ENCODE peak calls at places on chromosome 4, in four cellular contexts. One of them, this sample, is unnamed.

GRCh38 chr4:165006886-165007285 is 24.9 kb upstream of the TRIM60 start:
- DNase-seq in tibial artery: no peak
- DNase-seq in tibial nerve: no peak
- DNase-seq in CD4-positive, alpha-beta T cell: no peak
- DNase-seq in this sample: no peak

GRCh38 chr4:109169160-109169559 is 133.3 kb downstream of the COL25A1 start:
- DNase-seq in tibial artery: no peak
- DNase-seq in tibial nerve: no peak
- DNase-seq in CD4-positive, alpha-beta T cell: no peak
- DNase-seq in this sample: no peak

GRCh38 chr4:188370781-188371180 is 231.5 kb downstream of the TRIML1 start:
- DNase-seq in tibial artery: no peak
- DNase-seq in tibial nerve: no peak
- DNase-seq in CD4-positive, alpha-beta T cell: no peak
- DNase-seq in this sample: no peak

GRCh38 chr4:172858731-172859230 is 309.8 kb upstream of the GALNT7 start:
- DNase-seq in tibial artery: no peak
- DNase-seq in tibial nerve: no peak
- DNase-seq in CD4-positive, alpha-beta T cell: no peak
- DNase-seq in this sample: no peak

GRCh38 chr4:68375667-68376559 is 26.0 kb upstream of the YTHDC1 start:
- DNase-seq in tibial artery: no peak
- DNase-seq in tibial nerve: peak; percentile 33
- DNase-seq in CD4-positive, alpha-beta T cell: peak; percentile 10
- DNase-seq in this sample: peak; percentile 22

GRCh38 chr4:64594723-64595122 is 185.5 kb upstream of the TECRL start:
- DNase-seq in tibial artery: no peak
- DNase-seq in tibial nerve: no peak
- DNase-seq in CD4-positive, alpha-beta T cell: no peak
- DNase-seq in this sample: no peak

GRCh38 chr4:168128601-168129000 is 36.3 kb downstream of the ANXA10 start:
- DNase-seq in tibial artery: no peak
- DNase-seq in tibial nerve: no peak
- DNase-seq in CD4-positive, alpha-beta T cell: no peak
- DNase-seq in this sample: no peak

GRCh38 chr4:123478859-123479345 is 82.3 kb downstream of the SPRY1 start:
- DNase-seq in tibial artery: no peak
- DNase-seq in tibial nerve: no peak
- DNase-seq in CD4-positive, alpha-beta T cell: no peak
- DNase-seq in this sample: peak; percentile 49

GRCh38 chr4:47667552-47667951 is 170.3 kb downstream of the CORIN start:
- DNase-seq in tibial artery: no peak
- DNase-seq in tibial nerve: no peak
- DNase-seq in CD4-positive, alpha-beta T cell: no peak
- DNase-seq in this sample: no peak

GRCh38 chr4:1400191-1400805 is 5.9 kb downstream of the NKX1-1 start:
- DNase-seq in tibial artery: no peak
- DNase-seq in tibial nerve: no peak
- DNase-seq in CD4-positive, alpha-beta T cell: no peak
- DNase-seq in this sample: no peak

GRCh38 chr4:94926936-94927335 is 169.2 kb downstream of the BMPR1B start:
- DNase-seq in tibial artery: no peak
- DNase-seq in tibial nerve: no peak
- DNase-seq in CD4-positive, alpha-beta T cell: no peak
- DNase-seq in this sample: no peak

GRCh38 chr4:135319685-135320084 is 1118.1 kb upstream of the PABPC4L start:
- DNase-seq in tibial artery: no peak
- DNase-seq in tibial nerve: no peak
- DNase-seq in CD4-positive, alpha-beta T cell: no peak
- DNase-seq in this sample: no peak

GRCh38 chr4:150150545-150151156 is 72.4 kb downstream of the DCLK2 start:
- DNase-seq in tibial artery: no peak
- DNase-seq in tibial nerve: no peak
- DNase-seq in CD4-positive, alpha-beta T cell: no peak
- DNase-seq in this sample: no peak

GRCh38 chr4:1058997-1059665 is 47.7 kb downstream of the FGFRL1 start:
- DNase-seq in tibial artery: no peak
- DNase-seq in tibial nerve: no peak
- DNase-seq in CD4-positive, alpha-beta T cell: no peak
- DNase-seq in this sample: no peak

GRCh38 chr4:144902614-144903013 is 195.4 kb downstream of the ANAPC10 start:
- DNase-seq in tibial artery: no peak
- DNase-seq in tibial nerve: no peak
- DNase-seq in CD4-positive, alpha-beta T cell: no peak
- DNase-seq in this sample: no peak
- TF ChIP-seq CTCF in tibial artery: no peak
- TF ChIP-seq CTCF in tibial nerve: no peak
- TF ChIP-seq CTCF in CD4-positive, alpha-beta T cell: no peak
- TF ChIP-seq CTCF in this sample: no peak

DNA sequence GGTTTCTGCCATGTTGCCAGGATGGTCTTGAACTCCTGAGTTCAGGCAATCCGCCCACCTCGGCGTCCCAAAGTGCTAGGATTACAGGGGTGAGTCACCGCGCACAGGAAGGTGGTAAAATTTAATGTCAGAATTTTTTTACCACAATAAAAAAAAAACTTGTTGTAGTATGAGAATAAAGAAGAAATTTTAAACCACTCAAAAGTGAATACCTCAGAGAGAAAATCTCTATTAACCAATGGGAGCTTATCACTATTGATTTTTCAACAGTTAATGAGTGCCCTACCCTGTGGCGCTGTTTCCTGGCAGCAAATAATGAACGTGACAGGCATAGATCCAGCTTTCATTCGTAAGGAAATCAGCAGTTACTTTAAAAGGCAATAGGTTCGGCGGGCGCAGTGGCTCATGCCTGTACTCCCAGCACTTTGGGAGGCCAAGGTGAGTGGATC is 32.7 kb upstream of the SLC25A4 start:
- DNase-seq in tibial artery: no peak
- DNase-seq in tibial nerve: no peak
- DNase-seq in CD4-positive, alpha-beta T cell: no peak
- DNase-seq in this sample: no peak
- H3K27ac ChIP-seq in tibial artery: no peak overlapping the region
- H3K27ac ChIP-seq in tibial nerve: no peak overlapping the region
- H3K27ac ChIP-seq in CD4-positive, alpha-beta T cell: no peak overlapping the region
- H3K27ac ChIP-seq in this sample: no peak overlapping the region

GRCh38 chr4:116385583-116385982 is 699.8 kb downstream of the TRAM1L1 start:
- DNase-seq in tibial artery: no peak
- DNase-seq in tibial nerve: no peak
- DNase-seq in CD4-positive, alpha-beta T cell: no peak
- DNase-seq in this sample: no peak
- TF ChIP-seq CTCF in tibial artery: no peak
- TF ChIP-seq CTCF in tibial nerve: no peak
- TF ChIP-seq CTCF in CD4-positive, alpha-beta T cell: no peak
- TF ChIP-seq CTCF in this sample: no peak

DNA sequence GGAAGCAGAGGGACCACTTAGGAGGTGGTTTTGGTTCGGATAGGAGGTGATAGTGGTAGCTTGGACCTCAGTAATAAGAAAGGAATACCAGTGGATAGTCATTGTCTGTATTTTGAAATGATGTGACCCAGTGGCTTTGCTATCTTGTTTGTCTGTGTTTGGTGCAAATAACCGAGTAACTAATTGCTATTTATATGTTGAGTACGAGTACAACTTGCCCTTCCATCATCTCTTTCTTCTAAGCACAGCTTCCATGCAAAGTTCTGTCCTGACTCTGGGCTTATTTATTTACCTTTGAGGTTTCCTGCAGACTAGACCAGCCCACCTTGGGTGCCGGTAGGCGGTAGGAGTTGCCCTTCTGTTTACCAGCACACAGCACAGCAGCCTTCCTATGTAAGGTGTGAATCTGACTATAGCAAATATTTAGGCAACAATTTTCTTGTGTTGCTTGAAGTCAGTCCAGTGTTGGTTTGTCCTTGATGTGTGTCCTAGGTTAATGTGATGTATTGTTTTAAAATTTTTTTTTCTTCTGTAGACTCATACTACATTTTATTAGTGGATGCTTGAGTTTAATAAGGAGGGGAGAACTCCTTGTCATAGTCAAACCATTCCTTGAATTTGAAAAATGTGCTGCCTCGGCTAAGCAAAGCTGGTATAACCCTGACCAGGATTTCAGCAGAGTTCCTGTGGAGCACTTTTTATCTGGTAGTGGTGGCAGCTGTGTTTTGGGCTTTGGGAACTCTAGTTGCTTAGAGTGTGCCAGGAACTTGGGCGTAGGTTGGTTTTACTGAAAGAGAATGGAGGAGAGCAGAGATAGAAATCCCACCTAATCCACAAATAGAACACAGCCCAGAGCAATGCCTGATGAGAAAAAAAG is 21.9 kb downstream of the PTTG2 start:
- DNase-seq in tibial artery: no peak
- DNase-seq in tibial nerve: no peak
- DNase-seq in CD4-positive, alpha-beta T cell: no peak
- DNase-seq in this sample: no peak
- H3K27ac ChIP-seq in tibial artery: peak overlapping the region; percentile 53
- H3K27ac ChIP-seq in tibial nerve: no peak overlapping the region
- H3K27ac ChIP-seq in CD4-positive, alpha-beta T cell: no peak overlapping the region
- H3K27ac ChIP-seq in this sample: no peak overlapping the region

GRCh38 chr4:8333726-8334460 is 64.3 kb downstream of the HTRA3 start:
- DNase-seq in tibial artery: no peak
- DNase-seq in tibial nerve: no peak
- DNase-seq in CD4-positive, alpha-beta T cell: no peak
- DNase-seq in this sample: peak; percentile 13
- TF ChIP-seq CTCF in tibial artery: no peak
- TF ChIP-seq CTCF in tibial nerve: no peak
- TF ChIP-seq CTCF in CD4-positive, alpha-beta T cell: no peak
- TF ChIP-seq CTCF in this sample: no peak

GRCh38 chr4:23332266-23332665 is 557.6 kb downstream of the PPARGC1A start:
- DNase-seq in tibial artery: no peak
- DNase-seq in tibial nerve: no peak
- DNase-seq in CD4-positive, alpha-beta T cell: no peak
- DNase-seq in this sample: no peak

GRCh38 chr4:23333946-23334878 is 555.6 kb downstream of the PPARGC1A start:
- DNase-seq in tibial artery: no peak
- DNase-seq in tibial nerve: peak; percentile 7
- DNase-seq in CD4-positive, alpha-beta T cell: peak; percentile 0
- DNase-seq in this sample: no peak

GRCh38 chr4:23337292-23337691 is 552.6 kb downstream of the PPARGC1A start:
- DNase-seq in tibial artery: no peak
- DNase-seq in tibial nerve: no peak
- DNase-seq in CD4-positive, alpha-beta T cell: no peak
- DNase-seq in this sample: no peak

DNA sequence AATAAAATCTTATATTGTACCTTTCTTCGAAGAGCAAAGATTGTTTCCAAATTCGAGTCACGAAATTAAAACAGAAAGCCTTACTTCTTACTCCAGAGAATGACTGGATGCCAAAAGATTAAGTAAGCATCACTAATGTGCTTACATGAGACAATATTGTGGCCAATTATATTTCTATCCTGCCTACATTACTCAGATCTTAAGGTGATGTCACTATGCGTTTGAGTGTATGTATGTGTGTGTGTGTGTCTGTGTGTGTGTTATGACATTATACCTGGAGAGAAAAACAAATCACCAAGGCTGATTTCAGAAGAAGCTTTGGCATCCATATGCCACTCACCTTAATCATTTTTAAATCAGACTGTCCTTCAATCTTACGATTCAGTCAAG is 556.3 kb downstream of the PPARGC1A start:
- DNase-seq in tibial artery: no peak
- DNase-seq in tibial nerve: no peak
- DNase-seq in CD4-positive, alpha-beta T cell: no peak
- DNase-seq in this sample: no peak
- H3K27ac ChIP-seq in tibial artery: no peak overlapping the region
- H3K27ac ChIP-seq in tibial nerve: no peak overlapping the region
- H3K27ac ChIP-seq in CD4-positive, alpha-beta T cell: no peak overlapping the region
- H3K27ac ChIP-seq in this sample: no peak overlapping the region

GRCh38 chr4:103012594-103012993 is 6.9 kb downstream of the SLC9B1 start:
- DNase-seq in tibial artery: no peak
- DNase-seq in tibial nerve: no peak
- DNase-seq in CD4-positive, alpha-beta T cell: no peak
- DNase-seq in this sample: no peak
- TF ChIP-seq CTCF in tibial artery: no peak
- TF ChIP-seq CTCF in tibial nerve: no peak
- TF ChIP-seq CTCF in CD4-positive, alpha-beta T cell: no peak
- TF ChIP-seq CTCF in this sample: no peak

GRCh38 chr4:81647388-81647787 is 175.7 kb upstream of the RASGEF1B start:
- DNase-seq in tibial artery: no peak
- DNase-seq in tibial nerve: no peak
- DNase-seq in CD4-positive, alpha-beta T cell: no peak
- DNase-seq in this sample: no peak

GRCh38 chr4:81648576-81649272 is 177.0 kb upstream of the RASGEF1B start:
- DNase-seq in tibial artery: no peak
- DNase-seq in tibial nerve: no peak
- DNase-seq in CD4-positive, alpha-beta T cell: peak; percentile 12
- DNase-seq in this sample: peak; percentile 69

GRCh38 chr4:81652069-81652478 is 180.4 kb upstream of the RASGEF1B start:
- DNase-seq in tibial artery: no peak
- DNase-seq in tibial nerve: no peak
- DNase-seq in CD4-positive, alpha-beta T cell: no peak
- DNase-seq in this sample: no peak

GRCh38 chr4:81650871-81651270 is 179.2 kb upstream of the RASGEF1B start:
- DNase-seq in tibial artery: no peak
- DNase-seq in tibial nerve: no peak
- DNase-seq in CD4-positive, alpha-beta T cell: no peak
- DNase-seq in this sample: no peak

DNA sequence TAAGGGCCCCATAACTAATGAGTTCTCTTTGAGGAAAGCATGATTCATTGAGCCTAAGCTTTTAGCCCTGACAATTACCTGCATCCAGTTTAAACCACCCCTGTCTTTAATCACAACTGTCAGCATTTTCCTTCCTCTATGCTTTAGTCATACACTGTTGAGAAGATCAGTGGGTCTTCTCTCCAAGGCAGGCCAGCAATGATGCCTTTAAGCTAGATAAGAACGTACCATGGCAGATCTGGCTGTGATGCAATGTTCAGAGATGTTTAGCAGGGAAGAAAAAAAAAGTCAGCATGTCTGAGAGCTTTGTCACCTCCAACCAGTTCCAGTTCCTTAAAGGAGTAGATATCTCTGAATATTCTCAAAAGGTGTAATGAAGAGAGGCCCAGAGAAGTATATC is 179.8 kb upstream of the RASGEF1B start:
- DNase-seq in tibial artery: no peak
- DNase-seq in tibial nerve: no peak
- DNase-seq in CD4-positive, alpha-beta T cell: no peak
- DNase-seq in this sample: no peak
- H3K27ac ChIP-seq in tibial artery: no peak overlapping the region
- H3K27ac ChIP-seq in tibial nerve: no peak overlapping the region
- H3K27ac ChIP-seq in CD4-positive, alpha-beta T cell: no peak overlapping the region
- H3K27ac ChIP-seq in this sample: no peak overlapping the region

DNA sequence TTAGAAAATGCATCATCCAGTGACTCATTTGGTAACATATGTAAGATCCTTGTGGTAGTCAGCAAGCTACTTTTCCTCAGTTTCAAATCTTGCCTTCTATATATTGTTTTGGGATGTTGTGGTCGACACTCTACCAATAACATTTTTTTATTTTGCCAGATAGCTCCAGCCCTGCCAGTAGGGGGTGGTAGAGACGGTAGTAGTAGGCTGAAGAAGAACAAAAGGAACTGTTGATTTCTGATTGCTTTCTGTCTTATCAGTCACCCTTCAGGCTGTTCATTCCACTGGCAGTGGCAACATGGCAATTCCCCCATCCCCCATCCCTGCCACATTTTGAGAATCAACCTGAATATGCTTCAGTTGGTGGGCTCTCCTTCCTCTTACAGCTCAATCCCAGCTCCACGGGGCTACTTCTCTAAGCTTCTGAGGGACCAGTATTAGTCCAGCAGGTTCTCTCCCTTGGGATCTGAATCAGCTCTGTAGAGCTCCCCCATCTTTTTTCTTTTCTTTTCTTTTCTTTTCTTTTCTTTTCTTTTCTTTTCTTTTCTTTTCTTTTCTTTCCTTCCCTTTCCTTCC is 171.5 kb upstream of the VEGFC start:
- DNase-seq in tibial artery: no peak
- DNase-seq in tibial nerve: no peak
- DNase-seq in CD4-positive, alpha-beta T cell: no peak
- DNase-seq in this sample: no peak
- TF ChIP-seq CTCF in tibial artery: no peak
- TF ChIP-seq CTCF in tibial nerve: no peak
- TF ChIP-seq CTCF in CD4-positive, alpha-beta T cell: no peak
- TF ChIP-seq CTCF in this sample: peak; percentile 6

This sample was measured in Peyer's patch.